ENCODE peak calls at places on chromosomes 12 and 14, in seven cellular contexts. L, B, Y, R, Z, S and Q are unnamed samples.

GRCh38 chr14:46769292-46769691 is 117.7 kb upstream of the RPL10L start:
- DNase-seq in L (no peak), B (no peak), Y (no peak), R (no peak), Z (no peak), S (no peak), Q (no peak)

GRCh38 chr12:79634957-79635471 is 55.8 kb downstream of the PAWR start:
- DNase-seq in L (no peak), B (no peak), Y (no peak), R (peak), Z (no peak), S (peak), Q (peak)

GRCh38 chr14:104436047-104436531 is 143.5 kb upstream of the C14orf180 start:
- DNase-seq in L (no peak), B (no peak), Y (peak), R (no peak), Z (no peak), S (peak), Q (no peak)

GRCh38 chr12:71878208-71878607 is 38.6 kb downstream of the TBC1D15 start:
- DNase-seq in L (no peak), B (no peak), Y (no peak), R (no peak), Z (no peak), S (no peak), Q (no peak)

GRCh38 chr14:36948157-36948859 is 224.1 kb downstream of the SLC25A21 start:
- DNase-seq in L (no peak), B (no peak), Y (no peak), R (no peak), Z (no peak), S (no peak), Q (no peak)

GRCh38 chr14:68628605-68629310 is 164.1 kb downstream of the ZFP36L1 start:
- DNase-seq in L (peak), B (no peak), Y (peak), R (peak), Z (no peak), S (no peak), Q (peak)

GRCh38 chr12:57896139-57896436 is 45.3 kb upstream of the ATP23 start:
- DNase-seq in L (no peak), B (no peak), Y (no peak), R (no peak), Z (no peak), S (peak), Q (no peak)

GRCh38 chr12:26055087-26055486 is 69.8 kb downstream of the BHLHE41 start:
- DNase-seq in L (no peak), B (no peak), Y (no peak), R (no peak), Z (no peak), S (no peak), Q (no peak)

GRCh38 chr12:71840226-71840847 is 778 bp downstream of the TBC1D15 start:
- DNase-seq in L (no peak), B (peak), Y (no peak), R (peak), Z (peak), S (peak), Q (peak)

GRCh38 chr14:36852853-36853634 is 191.4 kb downstream of the PAX9 start:
- DNase-seq in L (no peak), B (no peak), Y (no peak), R (no peak), Z (no peak), S (peak), Q (no peak)

GRCh38 chr12:79848321-79848720 is 86.6 kb downstream of the PPP1R12A start:
- DNase-seq in L (no peak), B (peak), Y (no peak), R (no peak), Z (no peak), S (peak), Q (no peak)

GRCh38 chr12:49089831-49090773 is 4.5 kb downstream of the DHH start:
- DNase-seq in L (peak), B (peak), Y (peak), R (peak), Z (peak), S (peak), Q (peak)
- TF ChIP-seq CTCF in L (peak), B (peak), Y (no peak), R (no peak), Z (peak), S (peak), Q (peak)

DNA sequence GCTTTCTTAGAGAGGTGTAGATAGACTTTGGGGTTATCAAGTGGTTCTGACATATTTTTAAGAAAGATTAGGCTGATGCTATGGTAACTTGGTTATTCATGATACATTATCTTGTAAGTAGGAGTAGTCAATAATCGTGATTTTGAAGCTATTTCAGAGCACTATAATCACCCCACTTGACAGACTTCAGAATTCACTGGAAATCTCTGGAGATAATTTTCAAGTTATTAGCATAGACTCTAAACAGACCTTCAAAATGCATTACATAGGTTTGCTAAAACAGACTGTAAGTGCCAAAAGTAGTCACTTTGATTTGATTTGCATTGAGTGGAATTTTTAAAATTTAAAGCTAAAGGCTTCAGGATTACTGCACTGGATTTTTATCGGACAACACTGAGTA is 74.3 kb downstream of the ERGIC2 start:
- DNase-seq in L (no peak), B (no peak), Y (no peak), R (no peak), Z (no peak), S (no peak), Q (no peak)
- H3K4me3 ChIP-seq in L (no peak), B (no peak), Y (no peak), R (no peak), Z (no peak), S (no peak), Q (no peak)

GRCh38 chr14:90643982-90644510 is 172.2 kb downstream of the TTC7B start:
- DNase-seq in L (no peak), B (no peak), Y (no peak), R (no peak), Z (no peak), S (no peak), Q (no peak)
- TF ChIP-seq CTCF in L (no peak), B (no peak), Y (no peak), R (no peak), Z (no peak), S (no peak), Q (no peak)

DNA sequence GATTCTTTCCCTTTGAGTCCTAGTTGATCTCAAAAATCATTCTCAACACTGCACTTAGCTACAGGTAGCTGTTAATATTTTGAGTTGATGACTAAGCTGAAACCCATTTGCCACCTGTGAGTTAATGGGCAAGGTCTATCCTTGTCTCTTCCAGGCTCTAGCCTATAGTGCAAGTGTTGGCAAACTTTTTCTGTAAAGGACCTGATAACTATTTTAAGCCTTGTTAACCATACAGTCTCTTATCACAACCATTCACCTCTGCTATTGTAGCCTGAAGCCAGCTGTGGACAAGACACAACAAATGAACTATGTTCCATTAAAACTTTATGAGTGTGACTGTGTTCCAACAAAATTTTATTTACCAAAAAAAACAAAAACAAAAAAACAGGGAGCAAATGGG is 19.4 kb downstream of the RAP1B start:
- DNase-seq in L (no peak), B (no peak), Y (no peak), R (peak), Z (no peak), S (no peak), Q (peak)
- H3K4me3 ChIP-seq in L (no peak), B (no peak), Y (no peak), R (no peak), Z (no peak), S (no peak), Q (no peak)

DNA sequence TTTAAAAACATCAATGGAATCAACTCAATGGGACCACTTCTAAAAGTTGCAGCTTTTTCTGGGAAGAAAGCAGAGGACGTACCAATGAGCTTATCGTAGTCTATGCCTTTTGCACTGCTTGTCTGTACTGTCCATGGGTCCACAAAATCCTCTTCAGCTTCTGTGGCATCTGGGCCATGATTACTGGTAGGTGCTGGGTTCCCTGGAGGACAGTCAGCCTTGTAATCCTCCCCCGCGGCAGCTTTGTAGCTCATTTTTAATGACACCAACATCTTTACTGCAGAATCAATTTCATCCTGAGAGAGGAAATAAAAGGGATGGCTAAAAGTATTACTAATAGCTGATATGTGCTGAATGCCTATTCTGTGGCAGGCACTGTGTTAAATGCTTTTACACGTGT is 38.5 kb downstream of the SLC25A47 start:
- DNase-seq in L (no peak), B (no peak), Y (no peak), R (no peak), Z (no peak), S (no peak), Q (no peak)
- TF ChIP-seq CTCF in L (no peak), B (no peak), Y (no peak), R (no peak), Z (no peak), S (no peak), Q (no peak)